ENCODE peak calls at places on chromosomes 16 and 17, in four cellular contexts. P, M, G and T are unnamed samples.
A peak's percentile ranks its signal among the peaks of the same experiment; 100 is the strongest.

GRCh38 chr17:66564992-66565465 is 262.6 kb downstream of the PRKCA start:
- DNase-seq in P (no peak), M (no peak), G (no peak), T (no peak)

GRCh38 chr17:48344241-48344640 is 85.8 kb downstream of the SKAP1 start:
- DNase-seq in P (no peak), M (no peak), G (no peak), T (no peak)

GRCh38 chr17:7023576-7024401 is 939 bp downstream of the BCL6B start:
- DNase-seq in P (peak; percentile 53), M (peak; percentile 91), G (peak; percentile 94), T (peak; percentile 84)

GRCh38 chr17:48590603-48591161 is 641 bp upstream of the HOXB3 start:
- DNase-seq in P (no peak), M (no peak), G (no peak), T (no peak)

GRCh38 chr16:11049396-11050059 is 105.2 kb downstream of the CLEC16A start:
- DNase-seq in P (no peak), M (no peak), G (no peak), T (no peak)

GRCh38 chr16:10529895-10530669 is 50.3 kb downstream of the EMP2 start:
- DNase-seq in P (no peak), M (no peak), G (no peak), T (no peak)

GRCh38 chr16:21566891-21567414 is 32.4 kb upstream of the METTL9 start:
- DNase-seq in P (no peak), M (peak; percentile 43), G (no peak), T (no peak)

GRCh38 chr17:79984045-79984840 is 51.4 kb downstream of the TBC1D16 start:
- DNase-seq in P (no peak), M (no peak), G (peak; percentile 21), T (no peak)

GRCh38 chr16:57781741-57782606 is 20.3 kb downstream of the KIFC3 start:
- DNase-seq in P (no peak), M (no peak), G (no peak), T (no peak)

GRCh38 chr17:2778489-2778888 is 17.7 kb upstream of the RAP1GAP2 start:
- DNase-seq in P (no peak), M (no peak), G (no peak), T (no peak)
- H3K27ac ChIP-seq in P (no peak overlapping the region), M (no peak overlapping the region), G (no peak overlapping the region), T (no peak overlapping the region)

GRCh38 chr17:8742828-8743227 is 1.8 kb downstream of the CCDC42 start:
- DNase-seq in P (no peak), M (no peak), G (peak; percentile 51), T (no peak)

GRCh38 chr17:8746501-8747236 is 2.0 kb upstream of the CCDC42 start:
- DNase-seq in P (no peak), M (no peak), G (no peak), T (no peak)

GRCh38 chr17:8744086-8744781 is 402 bp downstream of the CCDC42 start:
- DNase-seq in P (no peak), M (no peak), G (no peak), T (no peak)

GRCh38 chr17:8747731-8748130 is 3.1 kb upstream of the CCDC42 start:
- DNase-seq in P (no peak), M (no peak), G (no peak), T (no peak)

GRCh38 chr17:8745586-8746500 is 1.2 kb upstream of the CCDC42 start:
- DNase-seq in P (peak; percentile 57), M (no peak), G (peak; percentile 86), T (no peak)
- H3K4me3 ChIP-seq in P (peak overlapping the region; percentile 73), M (peak overlapping the region; percentile 66), G (peak overlapping the region; percentile 78), T (peak overlapping the region; percentile 77)

GRCh38 chr16:4064950-4065352 is 51.3 kb downstream of the ADCY9 start:
- DNase-seq in P (no peak), M (no peak), G (no peak), T (no peak)
- H3K27ac ChIP-seq in P (no peak overlapping the region), M (no peak overlapping the region), G (no peak overlapping the region), T (no peak overlapping the region)

GRCh38 chr17:15258113-15258512 is 7.0 kb downstream of the PMP22 start:
- DNase-seq in P (no peak), M (no peak), G (no peak), T (no peak)
- H3K4me3 ChIP-seq in P (no peak overlapping the region), M (peak overlapping the region; percentile 57), G (peak overlapping the region; percentile 74), T (no peak overlapping the region)

GRCh38 chr17:4072487-4073157 is 70.2 kb downstream of the ZZEF1 start:
- DNase-seq in P (no peak), M (no peak), G (no peak), T (no peak)
- H3K27ac ChIP-seq in P (no peak overlapping the region), M (no peak overlapping the region), G (peak overlapping the region; percentile 66), T (no peak overlapping the region)

GRCh38 chr16:2037631-2038358 is 9.8 kb downstream of the NTHL1 start:
- DNase-seq in P (no peak), M (no peak), G (no peak), T (no peak)

GRCh38 chr16:2037115-2037514 is 10.4 kb downstream of the NHERF2 start:
- DNase-seq in P (no peak), M (no peak), G (no peak), T (no peak)

GRCh38 chr16:2039286-2040030 is 8.2 kb downstream of the NTHL1 start:
- DNase-seq in P (no peak), M (peak; percentile 84), G (peak; percentile 87), T (no peak)

GRCh38 chr16:2040031-2040430 is 7.6 kb downstream of the NTHL1 start:
- DNase-seq in P (no peak), M (no peak), G (no peak), T (no peak)

DNA sequence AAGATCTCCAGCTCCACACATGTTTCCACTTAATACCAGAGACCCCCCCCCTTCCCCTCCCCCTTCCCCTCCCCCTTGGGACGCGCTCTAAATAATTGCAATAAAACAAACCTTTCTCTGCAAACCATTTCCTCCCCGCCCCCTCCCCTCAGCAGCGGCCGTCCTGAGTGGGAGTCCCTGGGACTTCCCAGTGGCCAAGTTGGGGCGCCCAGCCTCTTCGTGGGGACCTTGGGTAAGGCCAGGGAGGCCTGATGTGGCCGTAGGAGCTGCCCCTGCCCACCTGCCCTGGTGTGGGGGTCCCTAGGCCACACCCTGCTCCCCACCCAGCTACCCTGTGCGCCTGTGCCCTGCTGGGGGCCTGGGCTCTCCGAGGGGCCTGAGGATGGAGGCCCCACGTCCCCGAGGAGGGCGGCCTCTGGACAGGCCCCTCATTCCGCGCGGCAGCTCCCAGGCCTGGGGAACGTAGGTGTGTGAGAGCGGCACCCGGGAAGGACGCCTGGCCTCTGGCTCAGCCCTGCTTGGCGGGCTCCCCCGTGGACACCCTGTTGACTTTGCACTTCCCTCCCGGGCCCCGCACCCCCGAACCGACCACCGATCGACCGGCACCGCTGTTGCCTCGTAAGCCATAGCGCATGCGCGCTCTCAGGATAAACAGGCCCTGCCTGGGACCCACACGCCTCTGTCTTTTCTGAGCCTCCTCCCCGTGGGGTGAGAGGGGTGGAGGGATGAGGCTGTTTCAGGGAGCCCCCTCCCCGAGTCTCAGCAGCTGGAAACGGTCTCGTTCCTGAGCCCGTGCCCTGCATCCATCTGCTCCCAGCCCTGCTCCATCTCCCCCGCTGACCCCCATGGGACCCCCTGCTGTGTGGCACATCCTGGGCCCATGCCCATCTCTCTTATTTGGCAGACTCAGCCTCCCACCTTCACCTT is 9.0 kb downstream of the NTHL1 start:
- DNase-seq in P (no peak), M (no peak), G (no peak), T (no peak)
- H3K4me3 ChIP-seq in P (no peak overlapping the region), M (peak overlapping the region; percentile 52), G (no peak overlapping the region), T (no peak overlapping the region)

GRCh38 chr17:42067371-42068180 is 17.2 kb upstream of the C17orf113 start:
- DNase-seq in P (peak; percentile 72), M (peak; percentile 65), G (peak; percentile 73), T (peak; percentile 62)
- H3K27ac ChIP-seq in P (no peak overlapping the region), M (no peak overlapping the region), G (no peak overlapping the region), T (no peak overlapping the region)